ENCODE peak calls at places on chromosomes 6 and 20, in six cellular contexts. M, A, I, F, P and T are unnamed samples.

GRCh38 chr6:40398810-40399477 is 188.2 kb downstream of the LRFN2 start:
- DNase-seq in M (no peak), A (no peak), I (no peak), F (no peak), P (no peak), T (no peak)

GRCh38 chr6:85389180-85389797 is 60.6 kb upstream of the NT5E start:
- DNase-seq in M (no peak), A (no peak), I (no peak), F (no peak), P (no peak), T (no peak)

GRCh38 chr20:54176610-54177009 is 2.8 kb upstream of the CYP24A1 start:
- DNase-seq in M (no peak), A (peak), I (no peak), F (no peak), P (no peak), T (no peak)

GRCh38 chr6:32936247-32937152 is 4.3 kb downstream of the HLA-DMB start:
- DNase-seq in M (no peak), A (no peak), I (no peak), F (no peak), P (no peak), T (no peak)

GRCh38 chr20:45798935-45799642 is 7.3 kb downstream of the DNTTIP1 start:
- DNase-seq in M (peak), A (no peak), I (peak), F (peak), P (peak), T (peak)

GRCh38 chr6:71012871-71013456 is 56.1 kb upstream of the B3GAT2 start:
- DNase-seq in M (peak), A (peak), I (no peak), F (no peak), P (peak), T (peak)

GRCh38 chr20:63706852-63707557 is 771 bp downstream of the ARFRP1 start:
- DNase-seq in M (peak), A (no peak), I (peak), F (peak), P (peak), T (peak)

GRCh38 chr6:28920281-28920680 is 3.5 kb downstream of the TRIM27 start:
- DNase-seq in M (no peak), A (no peak), I (no peak), F (no peak), P (no peak), T (no peak)

GRCh38 chr20:17806739-17807441 is 107.1 kb downstream of the BANF2 start:
- DNase-seq in M (peak), A (peak), I (peak), F (peak), P (peak), T (peak)

GRCh38 chr6:98416027-98416426 is 418.3 kb upstream of the POU3F2 start:
- DNase-seq in M (no peak), A (no peak), I (no peak), F (no peak), P (no peak), T (no peak)

GRCh38 chr6:116011520-116011919 is 49.2 kb downstream of the FRK start:
- DNase-seq in M (no peak), A (no peak), I (no peak), F (no peak), P (no peak), T (no peak)

GRCh38 chr20:19460386-19460785 is 247.9 kb downstream of the SLC24A3 start:
- DNase-seq in M (peak), A (peak), I (no peak), F (no peak), P (peak), T (peak)

GRCh38 chr6:87789198-87789899 is 87.3 kb upstream of the AKIRIN2 start:
- DNase-seq in M (peak), A (peak), I (no peak), F (no peak), P (peak), T (peak)

GRCh38 chr6:45991189-45991588 is 24.5 kb downstream of the CLIC5 start:
- DNase-seq in M (no peak), A (no peak), I (no peak), F (no peak), P (no peak), T (no peak)

GRCh38 chr6:143843689-143844405 is 709 bp downstream of the LTV1 start:
- DNase-seq in M (peak), A (no peak), I (no peak), F (no peak), P (peak), T (peak)

GRCh38 chr20:59253779-59254319 is 46.6 kb upstream of the EDN3 start:
- DNase-seq in M (no peak), A (no peak), I (no peak), F (no peak), P (no peak), T (no peak)

GRCh38 chr6:93902517-93902916 is 483.2 kb upstream of the EPHA7 start:
- DNase-seq in M (no peak), A (no peak), I (no peak), F (no peak), P (no peak), T (no peak)

DNA sequence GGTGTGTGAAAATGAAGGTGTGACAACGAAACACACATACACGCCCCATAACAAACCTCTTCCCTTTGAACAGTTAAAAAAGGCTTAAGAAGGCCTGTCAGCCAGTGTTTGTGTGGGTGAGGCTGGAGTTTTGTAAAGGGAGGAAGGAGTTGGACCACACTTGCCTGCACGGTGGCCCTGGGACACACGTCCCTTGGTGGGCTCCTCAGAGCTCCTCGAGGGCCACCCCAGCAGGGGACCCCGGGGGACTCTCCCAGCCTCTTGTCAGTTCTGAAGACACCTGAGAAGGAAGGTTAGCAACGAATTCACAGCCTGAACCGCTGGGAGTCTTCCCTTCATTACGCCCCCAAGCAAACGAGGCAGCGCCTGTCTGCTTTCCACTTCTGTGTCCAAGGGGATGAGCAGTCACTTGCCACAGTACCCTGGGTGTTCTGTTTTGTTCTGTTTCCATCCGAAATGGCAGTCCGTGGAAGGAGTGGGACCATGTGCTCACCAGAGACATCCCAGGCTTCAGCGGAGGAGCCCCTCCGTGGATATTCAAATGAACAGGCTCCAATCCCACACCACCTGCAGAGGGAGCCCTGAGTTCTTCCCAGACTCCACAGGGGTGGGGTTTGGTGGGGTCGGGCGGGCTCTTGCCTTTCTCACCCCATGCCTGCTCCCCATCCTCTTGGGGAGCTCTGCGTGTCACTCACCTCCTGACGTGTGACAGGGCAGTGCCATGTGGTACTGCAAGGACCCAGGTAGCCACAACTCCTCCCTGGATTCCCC is 68.6 kb downstream of the NRN1 start:
- DNase-seq in M (no peak), A (no peak), I (no peak), F (no peak), P (no peak), T (no peak)
- TF ChIP-seq CTCF in M (no peak), A (no peak), I (no peak), F (no peak), P (no peak), T (no peak)

GRCh38 chr6:73395875-73396274 is 1.2 kb downstream of the DDX43 start:
- DNase-seq in M (no peak), A (no peak), I (no peak), F (no peak), P (no peak), T (no peak)

GRCh38 chr6:73391735-73392134 is 2.9 kb upstream of the DDX43 start:
- DNase-seq in M (no peak), A (no peak), I (no peak), F (no peak), P (peak), T (no peak)

GRCh38 chr6:73393278-73393677 is 1.4 kb upstream of the DDX43 start:
- DNase-seq in M (peak), A (peak), I (no peak), F (no peak), P (no peak), T (no peak)

GRCh38 chr6:73389854-73390253 is 4.8 kb upstream of the DDX43 start:
- DNase-seq in M (no peak), A (no peak), I (no peak), F (no peak), P (no peak), T (no peak)

GRCh38 chr6:73394577-73395354 is at the start of gene DDX43:
- DNase-seq in M (peak), A (peak), I (peak), F (peak), P (peak), T (peak)
- H3K4me3 ChIP-seq in M (peak), A (peak), I (no peak), F (no peak), P (peak), T (no peak)

GRCh38 chr6:73520688-73521350 is at the start of gene EEF1A1:
- DNase-seq in M (peak), A (peak), I (peak), F (peak), P (peak), T (peak)
- TF ChIP-seq CTCF in M (no peak), A (no peak), I (no peak), F (no peak), P (no peak), T (no peak)

GRCh38 chr6:36758516-36759176 is 61.0 kb downstream of the RAB44 start:
- DNase-seq in M (no peak), A (no peak), I (no peak), F (no peak), P (no peak), T (no peak)

GRCh38 chr6:36755435-36756348 is 58.1 kb downstream of the RAB44 start:
- DNase-seq in M (peak), A (peak), I (no peak), F (no peak), P (peak), T (peak)

GRCh38 chr6:36757943-36758508 is 60.4 kb downstream of the RAB44 start:
- DNase-seq in M (no peak), A (no peak), I (no peak), F (no peak), P (no peak), T (no peak)

GRCh38 chr6:36756761-36757160 is 59.1 kb downstream of the RAB44 start:
- DNase-seq in M (no peak), A (no peak), I (no peak), F (no peak), P (no peak), T (no peak)

DNA sequence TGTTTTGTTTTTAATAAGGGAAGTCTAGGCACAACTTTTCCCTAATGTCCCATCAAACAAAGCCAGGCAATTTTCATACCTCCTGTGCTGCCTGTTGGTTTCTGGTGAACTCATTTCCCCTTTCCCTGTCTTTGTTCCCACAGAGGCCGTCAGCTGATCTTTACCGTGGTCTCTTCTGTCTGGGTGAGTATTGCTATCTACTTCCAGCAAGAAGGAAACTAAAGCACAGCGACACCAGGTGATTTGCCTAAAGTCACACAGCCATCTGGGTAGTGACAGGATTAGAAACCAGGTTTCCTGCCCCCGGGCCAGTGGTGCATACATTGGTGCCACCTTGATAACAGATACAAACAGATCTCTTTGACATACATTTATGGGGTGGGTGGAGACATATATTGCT is 59.6 kb downstream of the RAB44 start:
- DNase-seq in M (no peak), A (no peak), I (no peak), F (no peak), P (no peak), T (no peak)
- H3K4me3 ChIP-seq in M (no peak), A (no peak), I (no peak), F (no peak), P (no peak), T (no peak)

DNA sequence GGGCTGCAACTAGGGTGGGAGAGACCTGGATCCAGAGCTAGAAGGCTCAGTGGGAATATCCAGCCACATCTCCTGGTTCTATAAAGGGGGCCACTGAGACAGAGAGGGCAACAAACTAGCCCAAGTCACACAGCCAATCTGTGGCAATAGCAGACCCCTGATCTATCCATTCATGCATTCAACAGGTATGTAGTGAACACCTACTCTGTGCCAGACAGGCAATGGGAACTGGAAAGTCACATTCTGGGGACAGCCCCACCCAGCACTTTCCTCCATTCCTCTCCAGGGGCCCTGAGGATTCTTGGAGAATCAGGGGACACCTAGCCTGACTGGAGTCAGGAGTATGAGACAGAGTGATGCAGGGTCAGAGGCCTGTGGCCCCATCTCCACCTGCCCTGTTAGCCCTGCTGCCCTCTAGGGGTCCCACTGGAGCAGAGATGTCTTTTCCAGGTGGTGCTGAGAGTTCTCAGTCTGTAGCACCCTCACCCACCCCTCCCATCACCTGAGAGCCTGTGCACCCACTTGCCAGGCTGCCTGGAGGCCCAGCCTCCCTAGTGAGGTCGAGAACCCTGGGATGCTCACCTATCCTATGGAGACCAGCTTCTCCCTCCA is 13.6 kb downstream of the BPIFA2 start:
- DNase-seq in M (no peak), A (no peak), I (no peak), F (no peak), P (no peak), T (no peak)
- TF ChIP-seq CTCF in M (no peak), A (no peak), I (no peak), F (no peak), P (no peak), T (no peak)

GRCh38 chr6:63268574-63268973 is 51.2 kb downstream of the LGSN start:
- DNase-seq in M (no peak), A (no peak), I (no peak), F (no peak), P (no peak), T (no peak)
- H3K4me3 ChIP-seq in M (no peak), A (no peak), I (no peak), F (no peak), P (no peak), T (no peak)

DNA sequence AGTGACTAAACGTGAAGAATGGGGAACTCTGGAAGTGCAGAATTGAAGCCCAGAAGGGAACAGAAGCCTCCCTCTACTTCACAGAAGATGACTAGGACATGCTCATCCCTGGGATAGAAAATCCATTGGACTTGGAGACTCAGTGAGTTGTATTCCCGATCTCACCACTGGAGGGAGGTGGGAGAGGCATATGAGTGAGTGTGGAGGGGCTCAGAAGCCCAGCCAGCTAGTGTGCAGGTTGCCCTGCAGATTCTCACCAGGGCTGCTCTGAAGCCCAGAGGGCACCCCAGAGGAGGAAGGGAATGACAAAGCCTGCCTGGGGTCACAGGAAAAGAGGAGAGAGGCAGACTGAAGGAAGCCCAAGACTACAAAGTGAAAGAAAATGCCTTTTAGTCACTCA is 42.1 kb upstream of the HLA-E start:
- DNase-seq in M (peak), A (no peak), I (no peak), F (no peak), P (peak), T (no peak)
- TF ChIP-seq CTCF in M (peak), A (no peak), I (no peak), F (no peak), P (peak), T (no peak)

DNA sequence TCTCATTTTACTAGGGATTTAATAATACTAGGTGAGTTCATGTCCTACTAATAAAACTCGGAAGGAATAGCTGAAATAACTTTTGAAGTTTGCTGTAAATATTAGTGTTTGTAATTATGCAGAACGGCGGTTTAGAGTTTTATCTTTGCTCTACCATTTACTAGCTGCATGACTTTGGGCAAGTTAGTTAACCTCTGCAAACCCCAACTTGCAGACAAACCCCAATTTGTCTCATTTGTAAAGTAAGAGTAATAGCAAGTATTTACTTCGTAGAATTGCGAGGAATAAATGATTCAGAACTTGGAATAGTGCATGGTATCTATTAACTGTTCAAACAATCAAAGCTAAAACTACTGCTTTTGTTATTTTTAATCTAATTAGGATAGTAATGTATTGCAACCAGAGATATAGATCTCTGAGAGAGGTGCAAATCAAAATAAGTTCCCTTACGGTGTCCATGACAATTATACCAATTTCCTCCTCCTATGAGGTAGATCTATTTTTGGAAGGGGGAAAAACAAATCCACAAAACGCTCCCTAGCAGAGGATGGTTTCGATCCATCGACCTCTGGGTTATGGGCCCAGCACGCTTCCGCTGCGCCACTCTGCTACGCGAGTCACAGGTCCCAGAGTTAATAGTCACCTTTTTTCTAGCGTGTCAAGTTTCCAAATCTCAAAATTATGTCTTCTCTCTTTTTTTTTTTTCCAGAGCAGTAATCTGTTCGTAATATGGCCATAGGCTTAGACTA is 35.1 kb upstream of the BTN3A2 start:
- DNase-seq in M (peak), A (peak), I (no peak), F (no peak), P (peak), T (peak)
- H3K4me3 ChIP-seq in M (peak), A (peak), I (no peak), F (no peak), P (no peak), T (no peak)